ENCODE peak calls at places on chromosomes 16 and 17, in ten cellular contexts. I, U, T, X, K, P, S, Z, M and C are unnamed samples.

GRCh38 chr17:83086197-83086880 is 6.9 kb downstream of the METRNL start:
- DNase-seq in T (no peak), M (no peak), P (no peak), U (no peak), S (peak; percentile 63), K (no peak), I (no peak), Z (no peak), X (no peak), C (no peak)

GRCh38 chr16:1810536-1810935 is 16.1 kb downstream of the HAGH start:
- DNase-seq in T (no peak), X (no peak), Z (no peak), K (no peak), U (no peak), P (no peak), I (no peak), M (no peak), S (no peak), C (no peak)

GRCh38 chr17:78057113-78057740 is 71.3 kb downstream of the TMC6 start:
- DNase-seq in S (no peak), U (no peak), M (no peak), T (no peak), Z (no peak), P (no peak), X (no peak), K (no peak), I (no peak), C (no peak)

GRCh38 chr17:1590031-1590746 is 27.6 kb upstream of the PITPNA start:
- DNase-seq in Z (peak; percentile 88), P (peak; percentile 90), I (peak; percentile 94), T (peak; percentile 84), X (no peak), S (no peak), M (peak; percentile 88), U (peak; percentile 40), K (peak; percentile 91), C (peak; percentile 83)

GRCh38 chr16:14420721-14421488 is 209.2 kb downstream of the PARN start:
- DNase-seq in S (no peak), Z (no peak), M (no peak), P (no peak), I (no peak), U (no peak), K (no peak), X (no peak), T (no peak), C (no peak)

GRCh38 chr16:2966043-2966802 is 2.1 kb downstream of the KREMEN2 start:
- DNase-seq in P (no peak), M (no peak), T (no peak), Z (no peak), X (no peak), I (no peak), U (no peak), S (no peak), K (peak; percentile 49), C (no peak)

GRCh38 chr17:82496529-82497434 is 22.8 kb upstream of the FOXK2 start:
- DNase-seq in P (peak; percentile 97), T (peak; percentile 89), U (peak; percentile 95), M (peak; percentile 89), X (peak; percentile 93), S (peak; percentile 97), K (peak; percentile 98), I (peak; percentile 78), Z (peak; percentile 99), C (peak; percentile 87)

GRCh38 chr17:82030470-82031302 is 792 bp upstream of the RAC3 start:
- DNase-seq in Z (peak; percentile 90), T (peak; percentile 85), P (peak; percentile 93), U (peak; percentile 80), K (peak; percentile 99), S (peak; percentile 90), M (peak; percentile 76), X (peak; percentile 78), I (peak; percentile 71), C (peak; percentile 64)

GRCh38 chr16:49513040-49513439 is 139.4 kb downstream of the C16orf78 start:
- DNase-seq in M (peak; percentile 4), Z (peak; percentile 38), T (peak; percentile 4), U (no peak), S (peak; percentile 2), P (peak; percentile 23), I (no peak), K (peak; percentile 82), X (no peak), C (no peak)

GRCh38 chr17:6753006-6753445 is 2.8 kb upstream of the XAF1 start:
- DNase-seq in I (peak; percentile 6), Z (peak; percentile 11), K (peak; percentile 64), P (no peak), T (peak; percentile 87), M (peak; percentile 94), X (peak; percentile 83), U (peak; percentile 33), S (peak; percentile 17), C (peak; percentile 85)

DNA sequence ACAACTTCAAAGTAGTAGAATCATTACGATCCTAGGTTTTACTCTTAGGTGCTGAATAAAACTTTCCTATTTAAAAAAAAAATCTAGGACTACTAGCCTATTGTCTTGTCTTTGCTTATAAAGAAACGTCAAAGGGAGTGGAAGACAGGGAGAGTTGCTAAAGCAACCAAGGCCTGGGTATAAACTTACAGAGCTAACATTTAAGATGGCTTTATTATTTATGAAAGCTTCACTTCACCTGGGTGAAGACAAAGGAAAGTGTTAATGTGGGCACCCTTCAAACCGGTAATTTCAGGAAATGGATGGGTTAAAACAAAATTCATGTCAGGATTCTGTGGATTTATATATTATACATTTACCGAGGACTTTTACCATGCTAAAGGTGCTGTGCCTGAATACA is 2.5 kb downstream of the DUSP14 start:
- DNase-seq in X (no peak), P (no peak), K (no peak), S (no peak), I (no peak), M (peak; percentile 8), T (no peak), U (no peak), Z (no peak), C (no peak)
- H3K4me3 ChIP-seq in X (peak overlapping the region; percentile 90), P (no peak overlapping the region), K (peak overlapping the region; percentile 94), S (peak overlapping the region; percentile 7), I (no peak overlapping the region), M (peak overlapping the region; percentile 91), T (peak overlapping the region; percentile 81), U (no peak overlapping the region), Z (no peak overlapping the region), C (peak overlapping the region; percentile 77)

DNA sequence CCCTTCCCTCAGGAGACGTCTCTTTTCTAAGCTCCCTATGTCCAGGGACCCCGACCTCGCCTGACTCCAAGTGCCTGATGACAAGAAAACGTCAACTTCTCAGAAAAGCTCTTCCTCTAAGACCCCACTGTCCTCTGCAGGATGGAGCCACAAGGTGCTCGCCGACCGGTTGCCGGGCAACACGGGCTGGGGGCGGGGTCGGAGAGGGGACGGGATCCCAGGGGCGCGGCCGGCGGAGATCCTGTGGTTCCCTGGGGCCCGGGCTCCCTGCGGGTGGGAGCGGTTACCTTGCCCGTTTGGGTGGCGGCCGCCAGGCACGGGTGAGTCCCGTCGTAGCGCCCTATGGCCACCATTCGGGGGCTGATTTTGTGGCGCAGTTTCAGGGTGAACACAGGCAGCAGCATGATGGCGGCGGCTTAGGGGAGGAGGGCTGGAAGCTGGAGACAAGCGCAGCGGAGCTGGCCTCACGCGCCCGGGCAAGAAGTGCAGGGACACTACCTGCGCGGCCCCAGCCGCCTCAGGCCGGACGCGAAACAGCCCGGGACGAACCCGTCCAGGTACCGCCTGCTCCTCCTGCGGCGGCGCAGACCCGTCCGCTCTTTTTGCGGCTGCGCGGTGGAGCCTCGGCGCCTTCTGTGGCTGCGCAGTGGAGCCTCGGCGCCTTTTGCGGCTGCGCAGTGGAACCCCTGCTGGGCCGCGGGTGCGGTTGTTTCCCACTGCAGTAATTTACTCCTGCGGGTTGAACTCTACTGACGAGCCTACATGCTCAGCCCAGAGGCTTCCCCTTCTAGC is at the start of gene BBS2:
- DNase-seq in Z (peak; percentile 96), K (peak; percentile 96), X (peak; percentile 79), M (peak; percentile 78), S (peak; percentile 89), I (peak; percentile 72), U (peak; percentile 76), T (peak; percentile 69), P (peak; percentile 86), C (peak; percentile 84)
- TF ChIP-seq CTCF in Z (no peak), K (no peak), X (no peak), M (no peak), S (no peak), I (peak; percentile 3), U (no peak), T (no peak), P (no peak), C (no peak)

DNA sequence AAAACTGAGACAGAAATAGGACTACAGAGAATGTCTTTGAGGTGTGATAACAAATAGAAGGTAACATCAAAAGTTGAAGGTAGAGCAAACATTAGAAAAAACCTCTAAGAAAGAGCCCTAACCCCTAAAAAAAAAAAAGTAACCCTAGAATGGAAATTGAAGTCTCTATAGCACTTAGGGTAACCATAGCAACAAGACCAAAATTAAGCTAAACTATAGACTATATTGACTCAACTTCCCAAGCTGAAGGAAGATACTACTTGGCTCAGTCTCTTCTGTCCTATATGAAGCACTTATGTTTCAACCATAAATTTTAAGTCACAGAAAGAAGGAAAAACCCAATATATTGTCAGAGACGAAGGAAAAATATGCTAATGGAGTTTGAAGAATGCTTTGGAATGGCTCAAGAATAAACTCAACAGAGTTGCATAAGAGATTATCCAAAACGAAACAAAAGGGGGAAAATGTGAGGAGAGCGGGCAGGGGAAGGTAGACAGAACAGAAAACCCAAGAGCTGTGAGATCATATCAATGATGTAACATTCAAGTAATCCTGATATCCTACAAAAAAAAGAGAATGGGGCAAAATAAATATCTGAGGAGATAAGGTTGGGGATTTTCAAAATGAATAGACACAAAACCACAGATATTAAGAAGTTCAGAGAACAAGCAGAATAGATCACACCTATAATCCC is 88.4 kb downstream of the USP32 start:
- DNase-seq in P (no peak), K (no peak), S (no peak), M (no peak), Z (no peak), T (no peak), U (no peak), I (no peak), X (no peak), C (no peak)
- H3K4me3 ChIP-seq in P (no peak overlapping the region), K (no peak overlapping the region), S (no peak overlapping the region), M (no peak overlapping the region), Z (no peak overlapping the region), T (no peak overlapping the region), U (no peak overlapping the region), I (no peak overlapping the region), X (no peak overlapping the region), C (no peak overlapping the region)

DNA sequence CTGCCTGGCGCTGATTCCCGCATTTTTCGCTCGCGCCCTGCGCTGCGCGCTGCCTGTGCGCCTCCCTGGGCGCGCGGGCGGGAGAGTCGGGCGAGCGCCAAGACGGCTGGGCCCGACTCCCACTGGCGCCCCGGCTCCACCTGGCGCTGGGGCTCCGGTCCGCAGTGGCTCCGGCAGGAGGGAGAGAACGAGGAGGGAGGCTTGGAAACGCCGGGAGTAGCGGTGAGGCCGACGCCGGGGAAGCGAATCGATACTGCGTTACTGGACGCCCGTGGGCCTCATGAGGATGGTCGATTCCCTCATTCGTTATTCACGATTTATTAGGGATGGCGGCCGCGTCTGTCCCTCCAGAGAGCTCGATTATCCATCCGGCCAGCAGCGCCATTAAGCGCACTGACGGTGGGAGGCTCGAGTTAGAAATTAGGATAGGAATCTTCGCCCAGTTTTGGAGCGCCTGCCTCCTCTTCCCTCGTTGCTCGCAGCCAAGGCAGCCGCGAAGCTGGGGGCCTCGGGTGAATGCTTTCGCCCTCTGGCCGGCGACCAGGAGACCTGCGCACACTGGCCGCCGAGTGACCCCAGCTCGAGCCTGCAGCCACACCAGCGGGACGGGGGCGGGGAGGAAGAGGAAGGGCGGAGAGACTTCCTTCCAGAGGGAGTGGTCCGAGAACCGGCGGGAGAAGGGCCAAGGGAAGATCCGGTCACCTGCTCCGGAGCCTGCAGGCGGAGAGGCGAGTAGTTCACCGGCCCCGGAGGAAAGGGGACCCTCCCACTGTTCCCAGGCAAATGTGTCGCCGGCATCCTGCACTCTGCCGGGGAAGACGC is 1.3 kb upstream of the PCGF2 start:
- DNase-seq in P (peak; percentile 92), I (no peak), X (peak; percentile 72), U (peak; percentile 79), M (peak; percentile 74), S (peak; percentile 31), K (peak; percentile 96), Z (peak; percentile 74), T (peak; percentile 60), C (no peak)
- TF ChIP-seq CTCF in P (no peak), I (no peak), X (no peak), U (no peak), M (no peak), S (no peak), K (peak; percentile 16), Z (no peak), T (no peak), C (no peak)